ENCODE peak calls at places on chromosomes 1 and 21, in six cellular contexts. S, F, Y, J, A and T are unnamed samples.

GRCh38 chr21:39037807-39038405 is 145.3 kb downstream of the PSMG1 start:
- DNase-seq in A (no peak), Y (no peak), F (no peak), J (no peak), S (no peak), T (no peak)

GRCh38 chr1:215595231-215595630 is 28.1 kb downstream of the KCTD3 start:
- DNase-seq in F (no peak), J (no peak), S (no peak), Y (peak; percentile 39), A (no peak), T (no peak)

GRCh38 chr1:109181085-109181806 is 32.5 kb upstream of the SARS1 start:
- DNase-seq in A (no peak), J (no peak), S (peak; percentile 47), Y (peak; percentile 33), F (no peak), T (peak; percentile 31)

GRCh38 chr1:36067871-36068270 is 16.0 kb upstream of the TEKT2 start:
- DNase-seq in Y (no peak), S (no peak), A (no peak), F (no peak), J (no peak), T (no peak)

GRCh38 chr1:54889132-54889725 is 2.2 kb upstream of the DHCR24 start:
- DNase-seq in Y (no peak), F (no peak), S (no peak), J (no peak), A (no peak), T (no peak)

GRCh38 chr21:28821276-28822063 is 171.2 kb downstream of the LTN1 start:
- DNase-seq in J (no peak), F (no peak), Y (no peak), A (no peak), S (peak; percentile 63), T (no peak)

GRCh38 chr1:206898089-206898908 is 1.1 kb downstream of the IL24 start:
- DNase-seq in Y (peak; percentile 69), F (no peak), A (no peak), J (no peak), S (peak; percentile 72), T (peak; percentile 19)

GRCh38 chr21:32301596-32301995 is 2.9 kb downstream of the MRAP start:
- DNase-seq in J (no peak), Y (no peak), S (no peak), A (no peak), F (no peak), T (no peak)

GRCh38 chr1:223772771-223773160 is 60.4 kb downstream of the CAPN2 start:
- DNase-seq in F (no peak), J (no peak), S (no peak), A (no peak), Y (no peak), T (no peak)

GRCh38 chr1:205337481-205337880 is 15.9 kb upstream of the NUAK2 start:
- DNase-seq in S (no peak), Y (no peak), J (no peak), F (no peak), A (no peak), T (no peak)

GRCh38 chr1:23709229-23709628 is 17.6 kb downstream of the RPL11 start:
- DNase-seq in S (no peak), J (no peak), F (no peak), A (no peak), Y (no peak), T (no peak)

GRCh38 chr21:16908087-16908486 is 604.8 kb upstream of the CXADR start:
- DNase-seq in S (no peak), Y (peak; percentile 62), J (no peak), F (no peak), A (no peak), T (peak; percentile 31)

GRCh38 chr21:38219049-38219628 is 37.7 kb upstream of the KCNJ15 start:
- DNase-seq in S (peak; percentile 79), A (peak; percentile 53), F (peak; percentile 35), J (no peak), Y (peak; percentile 76), T (peak; percentile 65)

GRCh38 chr1:146031476-146031875 is 9.9 kb upstream of the HJV start:
- DNase-seq in J (no peak), F (no peak), Y (no peak), A (no peak), S (no peak), T (no peak)
- H3K4me3 ChIP-seq in J (no peak overlapping the region), F (no peak overlapping the region), Y (no peak overlapping the region), A (no peak overlapping the region), S (no peak overlapping the region), T (no peak overlapping the region)

DNA sequence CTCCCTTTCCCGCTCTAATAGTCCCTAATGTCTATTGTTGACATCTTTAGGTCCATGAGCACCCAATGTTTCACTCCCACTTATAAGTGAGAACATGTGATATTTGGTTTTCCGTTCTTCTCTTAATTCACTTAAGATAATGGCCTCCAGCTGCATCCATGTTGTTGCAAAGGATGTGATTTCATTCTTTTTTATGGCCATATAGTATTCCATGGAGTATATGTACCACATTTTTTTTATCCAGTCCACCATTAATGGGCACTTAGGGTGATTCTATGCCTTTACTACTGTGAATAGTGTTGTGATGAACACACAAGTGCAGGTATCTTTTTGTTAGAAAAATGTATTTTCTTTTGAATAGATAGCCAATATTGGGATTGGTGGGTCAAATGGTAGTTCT is 126.0 kb upstream of the RAB3GAP2 start:
- DNase-seq in Y (no peak), F (no peak), A (no peak), S (no peak), J (no peak), T (no peak)
- H3K4me3 ChIP-seq in Y (no peak overlapping the region), F (no peak overlapping the region), A (no peak overlapping the region), S (no peak overlapping the region), J (no peak overlapping the region), T (no peak overlapping the region)

DNA sequence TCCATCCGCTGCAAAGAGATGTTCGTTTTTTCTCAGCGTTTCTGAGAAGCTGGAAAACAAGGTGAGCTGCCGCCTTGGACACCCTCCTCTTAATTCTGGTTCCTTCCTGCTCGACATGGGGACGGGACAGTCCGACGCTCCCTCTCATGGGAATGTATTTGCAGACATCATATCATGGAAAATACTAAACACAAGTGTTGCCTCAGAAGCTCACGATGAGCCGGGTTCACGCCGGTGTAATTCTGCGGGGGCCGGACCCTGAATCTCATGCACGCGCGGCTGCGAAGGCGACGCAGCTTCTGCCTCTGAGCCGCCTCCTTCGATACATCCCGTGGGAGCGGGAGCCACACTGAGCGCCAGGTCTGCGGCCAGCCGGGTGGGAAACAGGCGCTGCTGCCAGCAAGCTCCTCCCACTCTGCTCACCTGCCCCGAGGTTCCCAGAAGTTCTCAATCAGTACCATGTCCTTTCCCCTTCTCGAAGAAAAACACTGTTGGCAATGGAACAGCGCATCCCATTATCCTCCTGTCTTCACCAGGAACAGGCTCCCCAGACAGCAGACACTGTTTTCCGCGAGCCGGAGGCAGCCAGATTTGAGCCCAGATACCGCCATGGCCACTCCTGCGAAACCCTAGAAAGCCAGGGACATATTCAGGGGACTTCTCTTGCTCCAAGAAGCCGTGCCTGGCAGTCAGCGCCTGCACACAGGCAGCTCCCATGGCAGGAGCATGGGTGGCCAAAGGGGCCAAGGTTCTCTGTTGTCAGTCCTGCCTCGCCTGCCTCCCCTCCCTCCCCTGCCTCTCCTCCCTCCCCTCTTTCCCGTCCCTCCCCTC is 98.0 kb downstream of the WDR4 start:
- DNase-seq in Y (no peak), A (no peak), F (no peak), S (no peak), J (peak; percentile 74), T (no peak)
- H3K4me3 ChIP-seq in Y (no peak overlapping the region), A (no peak overlapping the region), F (peak overlapping the region; percentile 8), S (no peak overlapping the region), J (peak overlapping the region; percentile 27), T (no peak overlapping the region)

DNA sequence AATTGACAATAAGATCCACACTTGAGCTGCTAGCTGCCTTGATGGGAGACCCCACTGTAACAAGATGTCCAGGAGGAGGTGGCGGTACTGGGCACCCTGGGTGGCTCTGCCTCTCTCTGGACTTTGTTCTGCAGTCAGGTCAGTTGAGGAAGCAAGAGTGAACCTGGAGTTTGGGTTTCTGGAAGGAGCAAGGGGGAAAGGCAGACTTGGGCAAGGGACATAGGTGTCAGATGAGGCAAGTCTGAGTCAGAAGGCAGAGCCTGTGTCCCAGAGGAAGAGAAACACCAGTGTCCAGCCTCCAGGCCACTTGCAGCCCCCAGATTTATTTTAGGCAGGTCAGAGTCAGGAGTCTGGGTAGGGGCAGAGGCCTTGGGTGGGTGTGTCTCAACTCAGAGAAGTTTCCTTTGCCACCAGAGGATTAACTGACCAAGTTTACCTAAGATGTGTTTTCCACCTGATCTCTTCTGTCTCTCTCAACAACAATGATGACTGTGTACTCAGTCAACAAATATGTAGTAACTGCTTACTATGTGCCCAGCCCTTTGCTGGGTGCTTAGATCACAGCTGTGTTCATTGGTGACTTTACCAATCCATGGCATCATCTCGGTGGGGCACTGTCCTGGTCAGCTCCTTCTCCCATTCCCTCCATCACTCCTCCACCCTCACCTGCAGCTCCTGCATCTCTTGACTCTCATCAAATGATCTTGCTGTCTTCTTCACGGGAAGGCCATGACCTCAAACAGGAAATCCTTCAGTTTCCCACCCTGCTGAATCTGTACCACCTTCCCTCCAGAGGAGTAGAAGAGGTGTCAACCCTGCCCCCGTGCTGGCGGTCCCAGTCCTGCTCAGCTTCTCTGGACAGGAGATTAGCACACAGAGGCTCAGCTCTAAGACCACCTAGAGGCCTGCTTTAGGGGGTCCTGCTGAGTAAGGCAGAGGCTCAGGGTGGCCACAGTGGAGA is 36.6 kb downstream of the ELF3 start:
- DNase-seq in A (no peak), S (no peak), F (no peak), J (peak; percentile 69), Y (no peak), T (no peak)
- H3K4me3 ChIP-seq in A (no peak overlapping the region), S (no peak overlapping the region), F (no peak overlapping the region), J (no peak overlapping the region), Y (no peak overlapping the region), T (no peak overlapping the region)

GRCh38 chr1:66752671-66753371 is 562 bp downstream of the DYNLT5 start:
- DNase-seq in A (no peak), S (no peak), F (no peak), Y (no peak), J (no peak), T (no peak)
- H3K4me3 ChIP-seq in A (no peak overlapping the region), S (peak overlapping the region; percentile 15), F (peak overlapping the region; percentile 37), Y (peak overlapping the region; percentile 59), J (peak overlapping the region; percentile 43), T (peak overlapping the region; percentile 43)

GRCh38 chr21:35072557-35072956 is 23.5 kb upstream of the RUNX1 start:
- DNase-seq in S (no peak), A (no peak), F (no peak), Y (no peak), J (no peak), T (no peak)

GRCh38 chr21:35077975-35078374 is 28.9 kb upstream of the RUNX1 start:
- DNase-seq in A (no peak), S (no peak), Y (no peak), J (no peak), F (no peak), T (no peak)

GRCh38 chr21:35072960-35073359 is 23.9 kb upstream of the RUNX1 start:
- DNase-seq in S (peak; percentile 45), J (no peak), F (no peak), A (no peak), Y (peak; percentile 79), T (no peak)

GRCh38 chr21:35079181-35079580 is 30.1 kb upstream of the RUNX1 start:
- DNase-seq in A (no peak), F (no peak), Y (no peak), J (no peak), S (no peak), T (no peak)

GRCh38 chr21:35075546-35075945 is 26.4 kb upstream of the RUNX1 start:
- DNase-seq in A (no peak), F (no peak), S (peak; percentile 31), J (no peak), Y (peak; percentile 62), T (no peak)
- H3K4me3 ChIP-seq in A (no peak overlapping the region), F (no peak overlapping the region), S (no peak overlapping the region), J (no peak overlapping the region), Y (no peak overlapping the region), T (no peak overlapping the region)